ENCODE peak calls at places on chromosomes 1 and 21, in eight cellular contexts. P is glutamatergic neuron, O is nephron progenitor cell, X is GM12878, Y is RWPE1, T is endodermal cell, K is Calu3, E is cardiac muscle cell. H is an unnamed sample.

GRCh38 chr1:9326596-9326995 is 33.9 kb downstream of the SPSB1 start:
- DNase-seq in P (no peak), O (no peak), X (no peak), Y (no peak), T (no peak), K (no peak), E (no peak), H (no peak)

GRCh38 chr1:111463029-111463683 is 10.6 kb upstream of the C1orf162 start:
- DNase-seq in P (no peak), O (no peak), X (no peak), Y (peak), T (no peak), K (no peak), E (no peak), H (no peak)

GRCh38 chr1:200252526-200252925 is 157.3 kb downstream of the ZNF281 start:
- DNase-seq in P (no peak), O (no peak), X (no peak), Y (no peak), T (no peak), K (no peak), E (no peak), H (no peak)

GRCh38 chr1:175824079-175824478 is 80.7 kb upstream of the TNR start:
- DNase-seq in P (peak), O (peak), X (no peak), Y (no peak), T (peak), K (no peak), E (peak), H (peak)

GRCh38 chr1:71080782-71081696 is at the start of gene ZRANB2:
- DNase-seq in P (peak), O (peak), X (peak), Y (peak), T (peak), K (peak), E (peak), H (peak)

GRCh38 chr1:202567747-202568146 is 142.5 kb downstream of the SYT2 start:
- DNase-seq in P (no peak), O (no peak), X (no peak), Y (no peak), T (no peak), K (no peak), E (no peak), H (peak)

GRCh38 chr21:28547795-28548194 is 444.9 kb downstream of the LTN1 start:
- DNase-seq in P (no peak), O (no peak), X (no peak), Y (no peak), T (no peak), K (no peak), E (no peak), H (no peak)

GRCh38 chr1:160553778-160554177 is 25.5 kb downstream of the CD84 start:
- DNase-seq in P (no peak), O (no peak), X (no peak), Y (no peak), T (no peak), K (no peak), E (no peak), H (no peak)

GRCh38 chr1:234743866-234744581 is 134.0 kb upstream of the IRF2BP2 start:
- DNase-seq in P (no peak), O (no peak), X (no peak), Y (no peak), T (peak), K (no peak), E (no peak), H (no peak)

GRCh38 chr1:89483010-89483756 is 41.4 kb upstream of the LRRC8B start:
- DNase-seq in P (peak), O (peak), X (peak), Y (peak), T (peak), K (peak), E (peak), H (peak)

GRCh38 chr1:246146811-246147210 is 360.3 kb downstream of the SMYD3 start:
- DNase-seq in P (no peak), O (no peak), X (no peak), Y (no peak), T (no peak), K (no peak), E (no peak), H (no peak)

GRCh38 chr1:173454966-173455524 is 22.1 kb upstream of the PRDX6 start:
- DNase-seq in P (no peak), O (no peak), X (no peak), Y (no peak), T (no peak), K (no peak), E (no peak), H (no peak)

GRCh38 chr1:63112155-63112914 is 210.0 kb upstream of the FOXD3 start:
- DNase-seq in P (no peak), O (no peak), X (no peak), Y (peak), T (no peak), K (no peak), E (no peak), H (no peak)

GRCh38 chr1:110065841-110066240 is 4.6 kb downstream of the ALX3 start:
- DNase-seq in P (no peak), O (no peak), X (no peak), Y (no peak), T (no peak), K (no peak), E (no peak), H (no peak)

GRCh38 chr1:184215274-184215925 is 163.9 kb downstream of the TSEN15 start:
- DNase-seq in P (no peak), O (no peak), X (no peak), Y (no peak), T (no peak), K (no peak), E (no peak), H (no peak)

GRCh38 chr1:40392206-40392605 is 18.7 kb downstream of the SMAP2 start:
- DNase-seq in P (no peak), O (no peak), X (no peak), Y (peak), T (peak), K (no peak), E (no peak), H (no peak)

GRCh38 chr1:222045236-222045635 is 303.3 kb upstream of the DUSP10 start:
- DNase-seq in P (no peak), O (no peak), X (no peak), Y (no peak), T (no peak), K (no peak), E (no peak), H (no peak)

GRCh38 chr1:180928272-180929230 is 15.9 kb downstream of the KIAA1614 start:
- DNase-seq in P (no peak), O (no peak), X (no peak), Y (no peak), T (no peak), K (no peak), E (no peak), H (no peak)

GRCh38 chr1:87226341-87226760 is 102.3 kb upstream of the LMO4 start:
- DNase-seq in P (no peak), O (no peak), X (no peak), Y (peak), T (peak), K (peak), E (peak), H (peak)

GRCh38 chr21:26572668-26573381 is at the start of gene CYYR1:
- DNase-seq in P (peak), O (peak), X (no peak), Y (peak), T (peak), K (no peak), E (peak), H (peak)

GRCh38 chr1:212208978-212209644 is 76.1 kb upstream of the PPP2R5A start:
- DNase-seq in P (no peak), O (no peak), X (no peak), Y (no peak), T (no peak), K (no peak), E (no peak), H (no peak)

GRCh38 chr1:45827256-45827655 is 23.8 kb downstream of the MAST2 start:
- DNase-seq in P (no peak), O (no peak), X (no peak), Y (no peak), T (no peak), K (no peak), E (no peak), H (no peak)

GRCh38 chr1:8170059-8170835 is 144.1 kb upstream of the ERRFI1 start:
- DNase-seq in P (no peak), O (no peak), X (no peak), Y (no peak), T (peak), K (peak), E (no peak), H (no peak)

GRCh38 chr1:20590313-20590777 is 1.4 kb downstream of the CDA start:
- DNase-seq in P (no peak), O (no peak), X (no peak), Y (no peak), T (no peak), K (no peak), E (no peak), H (no peak)

GRCh38 chr1:221419513-221420088 is 322.3 kb downstream of the DUSP10 start:
- DNase-seq in P (no peak), O (no peak), X (no peak), Y (peak), T (no peak), K (peak), E (no peak), H (no peak)

GRCh38 chr1:20470174-20470573 is 15.8 kb downstream of the CAMK2N1 start:
- DNase-seq in P (no peak), O (no peak), X (no peak), Y (no peak), T (no peak), K (no peak), E (no peak), H (no peak)

GRCh38 chr1:15948600-15949452 is 27.1 kb downstream of the ZBTB17 start:
- DNase-seq in P (no peak), O (no peak), X (no peak), Y (peak), T (no peak), K (no peak), E (no peak), H (no peak)
- TF ChIP-seq CTCF in P (no peak), O (no peak), X (no peak), Y (no peak), T (peak), K (no peak), E (no peak), H (no peak)

GRCh38 chr1:201286445-201286844 is 3.1 kb downstream of the PKP1 start:
- DNase-seq in P (no peak), O (no peak), X (no peak), Y (no peak), T (no peak), K (no peak), E (no peak), H (no peak)

GRCh38 chr1:201290551-201290950 is 7.2 kb downstream of the PKP1 start:
- DNase-seq in P (no peak), O (no peak), X (no peak), Y (no peak), T (no peak), K (no peak), E (no peak), H (no peak)

GRCh38 chr1:201288007-201288406 is 4.7 kb downstream of the PKP1 start:
- DNase-seq in P (no peak), O (no peak), X (no peak), Y (no peak), T (no peak), K (no peak), E (no peak), H (no peak)

GRCh38 chr1:201285846-201286245 is 2.5 kb downstream of the PKP1 start:
- DNase-seq in P (no peak), O (no peak), X (no peak), Y (no peak), T (no peak), K (no peak), E (no peak), H (no peak)

DNA sequence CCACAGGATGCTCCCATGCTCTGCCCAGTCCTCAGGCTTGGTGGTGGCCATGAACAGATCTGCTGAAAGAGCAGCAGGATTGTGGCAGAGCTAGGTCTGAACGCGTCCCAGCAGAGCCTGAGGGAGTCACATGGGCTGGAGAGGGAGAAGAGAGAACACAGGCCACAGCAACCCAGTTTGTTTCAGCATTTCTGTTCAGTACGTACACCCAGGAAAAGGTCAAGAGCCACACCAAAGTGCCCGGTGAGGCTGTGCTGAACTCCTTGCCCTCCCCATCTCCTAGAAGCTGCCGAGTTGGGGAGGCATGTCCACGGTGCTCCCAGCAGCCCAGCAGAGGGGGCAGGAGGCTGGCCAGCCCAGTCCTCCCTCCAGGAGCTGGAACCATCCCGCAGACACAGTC is 5.5 kb downstream of the PKP1 start:
- DNase-seq in P (no peak), O (no peak), X (no peak), Y (peak), T (no peak), K (no peak), E (no peak), H (no peak)
- TF ChIP-seq CTCF in P (no peak), O (no peak), X (no peak), Y (no peak), T (no peak), K (no peak), E (no peak), H (no peak)

DNA sequence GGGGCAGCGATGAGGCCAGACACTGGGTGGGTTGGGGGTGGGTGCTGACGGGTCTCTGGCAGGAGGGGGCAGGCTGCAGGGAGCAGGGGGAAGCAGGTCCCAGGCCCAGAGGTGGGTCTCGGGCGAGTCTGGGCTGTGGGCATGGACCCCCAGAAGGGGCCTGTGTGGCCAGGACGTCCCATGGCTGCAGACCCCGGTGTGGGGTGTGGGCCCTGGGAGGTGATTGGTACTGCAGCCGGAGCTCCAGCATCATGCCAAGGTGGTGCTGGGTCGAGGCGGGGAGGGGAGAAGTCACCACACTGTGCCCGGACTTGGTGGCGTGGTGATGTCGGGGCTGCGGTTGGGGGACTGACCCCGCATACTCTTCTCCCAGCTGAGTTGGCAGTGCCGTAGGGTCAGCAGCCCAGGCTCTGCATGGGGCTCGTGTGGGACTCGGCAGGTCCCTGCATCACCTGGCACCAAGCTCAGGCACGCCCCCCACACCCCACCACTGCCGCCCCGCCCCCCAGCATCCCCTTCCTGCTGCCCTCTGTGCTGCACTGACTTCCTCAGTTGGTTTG is 31.2 kb downstream of the PRKCZ start:
- DNase-seq in P (no peak), O (no peak), X (no peak), Y (no peak), T (no peak), K (no peak), E (no peak), H (no peak)
- TF ChIP-seq CTCF in P (no peak), O (no peak), X (no peak), Y (no peak), T (no peak), K (no peak), E (no peak), H (no peak)

DNA sequence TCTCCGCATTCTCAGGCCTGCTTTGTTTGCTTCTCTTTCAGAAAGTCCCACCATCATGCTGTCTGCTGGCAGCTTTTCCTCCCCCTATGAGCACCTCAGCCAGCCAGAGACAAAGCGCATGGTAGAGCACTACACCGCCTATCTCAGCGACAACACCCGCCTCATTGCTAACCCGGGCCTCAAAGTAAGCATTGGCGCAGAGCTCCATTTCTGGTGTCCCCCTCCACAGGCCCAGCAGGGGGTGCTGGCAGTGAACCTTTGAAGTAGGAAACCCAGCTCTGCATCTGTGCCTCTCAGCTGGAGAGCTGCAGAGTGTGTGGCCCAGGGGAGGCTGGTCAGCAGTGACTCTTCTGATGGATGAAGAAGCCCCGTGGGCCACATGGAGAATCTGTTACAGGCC is 81.2 kb upstream of the RAVER2 start:
- DNase-seq in P (peak), O (peak), X (no peak), Y (no peak), T (peak), K (peak), E (peak), H (peak)
- TF ChIP-seq CTCF in P (peak), O (peak), X (no peak), Y (no peak), T (peak), K (peak), E (peak), H (no peak)

GRCh38 chr21:16264314-16264713 is 534.5 kb downstream of the USP25 start:
- DNase-seq in P (no peak), O (no peak), X (no peak), Y (no peak), T (no peak), K (no peak), E (no peak), H (no peak)

DNA sequence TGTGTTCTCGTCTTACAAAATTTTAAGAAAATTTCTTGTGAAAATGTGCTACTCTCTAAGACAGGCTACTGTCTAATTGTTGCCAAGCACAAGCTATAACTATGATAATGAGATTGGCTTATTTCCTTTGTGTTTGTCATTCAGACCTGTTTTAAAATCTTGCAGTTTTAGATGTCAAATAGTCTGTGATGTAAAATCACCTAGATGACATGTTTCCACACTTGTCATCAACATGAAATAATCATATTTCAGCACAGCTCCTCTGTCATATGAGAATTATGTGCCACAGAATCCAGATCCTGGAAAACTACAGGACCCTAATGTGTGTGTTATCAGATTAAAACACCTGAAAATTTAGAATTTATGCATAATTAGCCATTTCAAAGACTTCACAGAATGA is 539.7 kb downstream of the USP25 start:
- DNase-seq in P (no peak), O (no peak), X (no peak), Y (no peak), T (no peak), K (no peak), E (no peak), H (no peak)
- TF ChIP-seq CTCF in P (no peak), O (no peak), X (no peak), Y (no peak), T (no peak), K (no peak), E (no peak), H (no peak)

DNA sequence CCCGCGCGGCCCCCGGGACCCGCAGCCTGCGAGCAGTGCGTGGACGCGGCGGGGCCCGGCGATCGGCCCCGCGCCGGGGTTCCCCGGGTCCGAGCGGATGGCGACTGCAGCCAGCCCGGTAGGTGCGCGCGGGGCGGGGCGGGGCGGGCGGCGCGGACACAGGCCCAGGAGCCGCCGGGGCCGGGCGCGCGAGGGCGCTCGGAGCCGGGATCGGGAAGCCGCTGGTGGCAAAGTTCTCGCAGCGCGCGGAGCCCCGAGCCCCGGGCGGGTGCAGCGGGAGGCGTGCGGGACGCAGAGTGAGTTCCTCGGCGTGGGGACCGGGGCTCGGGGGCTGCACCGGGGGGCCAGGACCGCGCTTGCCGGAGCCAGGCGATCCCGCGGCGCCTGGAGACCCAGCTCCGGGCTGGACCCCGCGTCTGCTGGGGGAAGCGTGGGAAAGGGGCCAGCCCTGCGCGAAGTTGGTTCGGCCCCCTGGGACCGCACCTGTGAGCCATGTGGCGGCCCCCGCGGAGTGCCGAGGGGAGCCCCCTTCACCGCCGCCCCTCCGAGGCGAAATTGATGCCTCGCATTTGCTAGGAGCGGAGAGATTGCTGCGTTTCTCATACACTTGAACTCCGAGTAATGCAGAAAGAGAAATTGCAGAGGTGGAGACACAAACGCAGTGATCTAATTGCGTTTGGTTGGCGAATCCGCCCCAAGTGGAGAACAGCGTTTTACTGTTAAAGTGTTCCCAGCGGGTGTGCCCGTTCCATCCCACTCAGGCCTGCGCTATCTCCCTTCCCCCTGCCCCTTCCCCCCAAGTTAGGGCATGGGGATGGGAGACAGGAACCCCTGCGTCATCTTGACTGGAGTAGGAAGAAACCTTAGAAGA is 228.9 kb upstream of the TMEM51 start:
- DNase-seq in P (peak), O (peak), X (no peak), Y (peak), T (peak), K (peak), E (peak), H (no peak)
- TF ChIP-seq CTCF in P (no peak), O (no peak), X (no peak), Y (peak), T (no peak), K (no peak), E (no peak), H (no peak)